ENCODE peak calls at places on chromosomes 16 and 17, in four cellular contexts. P is ELR, S is mesothelial cell of epicardium, K is T-helper 2 cell. M is an unnamed sample.
A peak's percentile ranks its signal among the peaks of the same experiment; 100 is the strongest.

GRCh38 chr16:8921626-8921984 is 39.5 kb downstream of the LITAFD start:
- DNase-seq in P (no peak), S (no peak), K (no peak), M (no peak)

GRCh38 chr17:79855331-79856124 is 16.3 kb upstream of the CBX4 start:
- DNase-seq in P (no peak), S (no peak), K (no peak), M (no peak)

GRCh38 chr17:21330436-21331160 is 45.6 kb upstream of the KCNJ12 start:
- DNase-seq in P (no peak), S (no peak), K (no peak), M (no peak)

GRCh38 chr16:16083421-16084156 is 134.2 kb downstream of the ABCC1 start:
- DNase-seq in P (peak; percentile 59), S (no peak), K (no peak), M (peak; percentile 62)

GRCh38 chr17:78915872-78916632 is 9.1 kb downstream of the TIMP2 start:
- DNase-seq in P (peak; percentile 65), S (no peak), K (no peak), M (peak; percentile 93)

GRCh38 chr16:5504028-5504758 is 406.6 kb upstream of the EEF2KMT start:
- DNase-seq in P (no peak), S (no peak), K (no peak), M (no peak)

GRCh38 chr17:81553018-81553615 is 964 bp upstream of the FAAP100 start:
- DNase-seq in P (peak; percentile 94), S (no peak), K (peak; percentile 74), M (peak; percentile 90)

GRCh38 chr16:66544358-66544757 is 5.6 kb downstream of the TK2 start:
- DNase-seq in P (no peak), S (no peak), K (no peak), M (no peak)

GRCh38 chr17:37430051-37430591 is 23.4 kb downstream of the TADA2A start:
- DNase-seq in P (peak; percentile 62), S (no peak), K (no peak), M (peak; percentile 15)

GRCh38 chr17:58300336-58300735 is 19.6 kb upstream of the MPO start:
- DNase-seq in P (no peak), S (no peak), K (no peak), M (no peak)

GRCh38 chr16:83244057-83244456 is 563.7 kb upstream of the HSBP1 start:
- DNase-seq in P (no peak), S (no peak), K (no peak), M (no peak)

GRCh38 chr17:28908640-28909098 is 5.8 kb upstream of the DHRS13 start:
- DNase-seq in P (peak; percentile 79), S (no peak), K (no peak), M (peak; percentile 65)

GRCh38 chr16:75292691-75293090 is 41.3 kb upstream of the BCAR1 start:
- DNase-seq in P (no peak), S (no peak), K (no peak), M (no peak)

GRCh38 chr16:86483-86952 is 8.5 kb downstream of the MPG start:
- DNase-seq in P (no peak), S (no peak), K (no peak), M (no peak)

GRCh38 chr16:4697867-4698291 is 4.5 kb downstream of the NUDT16L1 start:
- DNase-seq in P (no peak), S (no peak), K (no peak), M (no peak)

GRCh38 chr17:27810211-27810901 is 10.0 kb upstream of the NOS2 start:
- DNase-seq in P (peak; percentile 9), S (no peak), K (no peak), M (no peak)

GRCh38 chr17:39208893-39209292 is 8.8 kb downstream of the RPL19 start:
- DNase-seq in P (no peak), S (no peak), K (no peak), M (no peak)

GRCh38 chr16:31467151-31467550 is 4.8 kb upstream of the TGFB1I1 start:
- DNase-seq in P (peak; percentile 40), S (no peak), K (no peak), M (no peak)

GRCh38 chr16:76976756-76977155 is 214.2 kb upstream of the MON1B start:
- DNase-seq in P (no peak), S (no peak), K (no peak), M (no peak)

GRCh38 chr16:85149776-85150175 is 37.5 kb upstream of the CIBAR2 start:
- DNase-seq in P (no peak), S (no peak), K (no peak), M (no peak)

M was measured in A172.